ENCODE peak calls at places on chromosomes 4 and X, in seven cellular contexts. L is right lobe of liver, M is cardiac muscle cell, Q is pancreas, C is K562, J is left lung, D is HepG2. Z is an unnamed sample. For H3K4me1, the result is how much of the 10 kb centered on the place peaks cover.

GRCh38 chr4:44118971-44119680 is 329.5 kb downstream of the KCTD8 start:
- DNase-seq in Q (no peak), J (no peak), D (no peak), L (no peak), M (no peak), C (no peak), Z (no peak)

GRCh38 chr4:94354474-94354896 is 11.8 kb upstream of the HPGDS start:
- DNase-seq in L (no peak), Q (no peak), M (no peak), J (no peak), C (no peak), D (no peak), Z (no peak)

GRCh38 chr4:106541253-106541652 is 172.7 kb upstream of the GIMD1 start:
- DNase-seq in M (peak), J (no peak), Q (no peak), L (no peak), C (no peak), D (no peak), Z (no peak)

GRCh38 chr4:126850286-126850685 is 782.5 kb upstream of the INTU start:
- DNase-seq in Q (no peak), J (no peak), L (no peak), C (peak), M (peak), D (no peak), Z (no peak)

GRCh38 chr4:104938624-104939023 is 208.1 kb upstream of the TET2 start:
- DNase-seq in L (no peak), M (no peak), Q (no peak), C (no peak), D (no peak), J (no peak), Z (no peak)

GRCh38 chr4:166493828-166494432 is 620.9 kb downstream of the TLL1 start:
- DNase-seq in Q (no peak), C (no peak), M (no peak), L (no peak), D (no peak), J (no peak), Z (no peak)

GRCh38 chrX:136397001-136397400 is 90.7 kb upstream of the BRS3 start:
- DNase-seq in M (no peak), J (no peak), L (no peak), C (no peak), D (peak), Q (no peak), Z (no peak)

GRCh38 chrX:137547291-137547690 is 18.6 kb upstream of the ZIC3 start:
- DNase-seq in M (no peak), C (no peak), L (no peak), Q (peak), D (no peak), J (no peak), Z (no peak)

GRCh38 chrX:13662537-13662841 is 9.5 kb downstream of the TCEANC start:
- DNase-seq in J (no peak), Q (no peak), L (no peak), M (peak), C (no peak), D (no peak), Z (no peak)

GRCh38 chr4:87622303-87622702 is 14.0 kb downstream of the DSPP start:
- DNase-seq in M (no peak), C (no peak), J (no peak), D (no peak), Q (no peak), L (no peak), Z (no peak)

GRCh38 chr4:94472056-94472826 is 20.5 kb downstream of the PDLIM5 start:
- DNase-seq in C (no peak), M (peak), Q (no peak), L (no peak), J (no peak), D (peak), Z (no peak)

GRCh38 chrX:30906726-30907125 is 17.7 kb upstream of the TAB3 start:
- DNase-seq in Q (no peak), L (no peak), M (peak), C (peak), J (no peak), D (no peak), Z (no peak)

DNA sequence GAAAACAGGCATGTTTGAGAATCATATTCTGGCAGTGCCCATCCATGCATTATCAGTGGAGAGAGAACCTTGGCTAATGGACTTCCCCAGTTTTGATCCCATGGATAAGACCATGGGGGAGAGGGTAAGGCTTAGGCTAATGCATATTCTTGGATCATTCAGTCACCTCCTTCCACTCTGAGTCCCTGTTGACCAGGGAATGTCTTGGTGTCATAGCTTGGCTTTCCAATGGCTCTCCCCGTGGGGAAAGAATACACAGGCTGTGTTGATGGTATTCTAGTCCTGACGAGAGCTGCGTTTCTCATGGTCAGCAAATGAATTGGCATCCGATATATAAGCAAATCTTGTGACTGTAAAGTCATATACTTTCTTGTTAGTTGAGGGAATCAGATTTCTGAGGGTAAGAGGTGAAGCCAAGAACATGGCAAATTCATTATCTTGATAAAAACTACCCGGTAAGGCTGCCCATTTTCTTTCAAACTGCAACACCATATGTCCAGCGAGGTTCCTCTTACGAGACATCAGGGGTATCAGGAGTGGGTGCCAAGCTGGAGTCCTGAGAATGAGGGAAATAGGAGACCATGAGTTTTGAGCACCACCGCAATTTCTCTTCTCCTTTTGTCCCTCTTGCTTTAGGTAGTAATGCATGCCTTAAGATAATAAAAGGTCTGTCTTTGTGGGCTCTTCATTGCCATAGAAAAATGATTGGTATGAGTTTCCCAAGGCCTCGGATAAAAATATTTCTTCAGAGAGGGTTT is 18.0 kb downstream of the RHOH start:
- DNase-seq in M (no peak), C (no peak), J (no peak), L (no peak), Q (no peak), D (no peak), Z (no peak)
- H3K4me1 ChIP-seq in M (under half), C (under half), J (under half), L (under half), Q (under half), D (under half), Z (under half)

DNA sequence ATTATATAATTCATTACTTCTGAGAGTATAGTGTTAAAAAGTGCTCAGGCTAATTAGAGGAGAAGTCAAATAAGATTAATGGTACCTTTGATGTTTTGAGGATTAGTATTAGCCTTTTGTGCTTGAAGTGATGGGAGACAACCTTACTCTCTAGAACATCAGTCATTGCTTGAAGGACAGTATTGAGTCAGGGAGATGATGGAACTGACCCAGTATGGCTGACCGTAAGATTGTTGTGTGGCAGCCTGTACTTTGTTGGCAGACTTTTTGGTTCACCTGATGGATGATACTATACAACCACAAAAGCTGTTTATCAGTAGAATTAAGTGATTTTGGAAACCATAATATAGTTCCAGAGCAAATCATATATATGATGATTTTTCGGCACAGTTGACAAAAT is 9.9 kb downstream of the OGT start:
- DNase-seq in Q (no peak), J (no peak), D (no peak), C (no peak), L (no peak), M (no peak), Z (no peak)
- H3K27ac ChIP-seq in Q (no peak), J (peak), D (no peak), C (no peak), L (no peak), M (no peak), Z (peak)

DNA sequence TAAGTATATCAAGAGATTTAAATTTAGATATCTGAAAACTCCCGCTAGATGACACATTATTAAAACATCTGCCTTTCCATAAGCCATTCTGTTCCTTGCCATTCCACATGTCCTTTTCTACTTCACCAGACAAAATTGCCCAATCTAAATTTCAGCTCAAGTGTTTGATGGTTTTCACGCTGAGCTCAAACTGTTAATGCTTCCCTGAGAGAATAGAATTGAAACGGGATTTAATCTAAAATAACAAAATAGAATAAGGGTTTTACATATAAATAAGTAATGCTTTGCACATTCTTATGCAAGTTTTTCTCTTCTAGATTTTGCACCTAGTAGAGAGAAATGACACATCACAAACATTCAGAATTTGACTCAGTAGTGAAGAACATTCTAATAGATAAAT is 764.5 kb upstream of the TENM3 start:
- DNase-seq in Q (no peak), L (no peak), J (no peak), D (no peak), M (no peak), C (no peak), Z (no peak)
- H3K4me1 ChIP-seq in Q (under half), L (under half), J (under half), D (under half), M (under half), C (under half), Z (under half)

GRCh38 chrX:19990519-19991349 is at the start of gene BCLAF3:
- DNase-seq in J (peak), D (peak), L (peak), M (peak), C (peak), Q (peak), Z (peak)
- H3K27ac ChIP-seq in J (peak), D (peak), L (peak), M (no peak), C (no peak), Q (peak), Z (peak)

DNA sequence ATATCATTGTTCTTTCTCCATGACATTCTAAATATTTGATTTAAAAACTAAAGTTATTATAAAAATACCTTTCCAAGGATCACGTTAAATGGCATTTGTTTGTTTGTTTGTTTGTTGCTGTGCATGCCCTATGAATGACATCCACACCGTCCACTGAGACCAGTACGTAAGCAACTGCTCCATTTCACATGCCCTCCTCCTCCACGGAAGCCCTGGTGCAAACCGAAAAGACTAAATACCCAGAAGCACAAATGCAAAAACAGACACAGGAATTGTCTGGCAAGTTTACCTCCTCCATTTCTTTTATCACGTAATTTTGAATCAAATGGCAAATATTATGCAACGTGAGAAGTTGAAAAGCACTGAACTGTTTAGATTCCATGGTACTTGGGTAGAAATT is 23.6 kb downstream of the IRF2 start:
- DNase-seq in J (no peak), L (no peak), C (no peak), M (no peak), Q (no peak), D (no peak), Z (no peak)
- H3K4me1 ChIP-seq in J (under half), L (under half), C (under half), M (under half), Q (under half), D (under half), Z (under half)

GRCh38 chr4:139921551-139922184 is 232.3 kb downstream of the MAML3 start:
- DNase-seq in L (peak), Q (peak), C (no peak), D (peak), M (no peak), J (peak), Z (no peak)
- H3K27ac ChIP-seq in L (peak), Q (peak), C (no peak), D (no peak), M (peak), J (no peak), Z (peak)

DNA sequence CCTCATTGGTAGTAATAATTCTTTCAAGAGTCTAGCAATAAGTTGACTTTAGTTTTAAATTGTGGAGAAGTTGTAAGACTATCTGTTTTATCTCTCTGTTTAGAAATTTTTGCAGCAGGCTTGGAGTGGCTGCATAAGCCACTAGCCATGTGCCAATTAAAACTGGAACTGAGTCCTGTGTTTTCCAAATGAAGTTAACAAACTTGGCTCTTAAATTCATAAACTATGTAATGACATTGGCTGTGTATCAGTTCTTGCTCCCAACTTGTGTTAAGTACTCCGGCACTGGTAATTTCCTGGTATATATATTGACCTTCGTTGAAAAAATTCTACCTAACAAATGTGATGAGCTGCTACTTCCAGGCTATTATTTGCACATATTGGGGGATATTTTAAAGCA is 420.4 kb downstream of the GBA3 start:
- DNase-seq in M (no peak), C (no peak), Q (no peak), D (no peak), L (no peak), J (no peak), Z (no peak)
- H3K4me1 ChIP-seq in M (under half), C (under half), Q (under half), D (under half), L (under half), J (under half), Z (under half)

Z was measured in right cardiac atrium.